ENCODE peak calls at places on chromosomes 6 and 20, in ten cellular contexts. I is IMR-90, C is NCI-H2081, M is GM04503, P is EL, B is GM06990, U is K562, G is HTR-8/SVneo, N is LoVo, R is MCF 10A. F is an unnamed sample.

GRCh38 chr6:130890531-130890950 is 63.3 kb downstream of the SMLR1 start:
- DNase-seq in R (no peak), G (no peak), P (peak; percentile 62), B (no peak), M (no peak), I (peak; percentile 96), C (no peak), N (no peak), U (no peak), F (no peak)

GRCh38 chr20:34042286-34042685 is 48.6 kb downstream of the RALY start:
- DNase-seq in C (no peak), M (no peak), B (no peak), P (no peak), N (no peak), I (no peak), U (no peak), G (no peak), R (no peak), F (no peak)

GRCh38 chr6:4883298-4883697 is 107.1 kb downstream of the CDYL start:
- DNase-seq in U (no peak), N (no peak), B (no peak), M (no peak), P (no peak), R (no peak), I (no peak), C (peak; percentile 84), G (no peak), F (no peak)

GRCh38 chr6:169881976-169882375 is 130.6 kb downstream of the ERMARD start:
- DNase-seq in B (no peak), R (no peak), U (no peak), M (no peak), N (no peak), P (no peak), C (no peak), G (no peak), I (no peak), F (no peak)

GRCh38 chr20:41183831-41184230 is 46.5 kb downstream of the PLCG1 start:
- DNase-seq in I (no peak), R (no peak), C (no peak), P (no peak), M (no peak), N (no peak), U (no peak), G (no peak), B (no peak), F (no peak)

GRCh38 chr20:44728835-44729342 is 13.7 kb downstream of the CCN5 start:
- DNase-seq in I (peak; percentile 68), N (peak; percentile 90), U (no peak), C (peak; percentile 60), R (peak; percentile 99), M (no peak), P (peak; percentile 96), G (peak; percentile 100), B (no peak), F (peak; percentile 95)

GRCh38 chr6:53658992-53659391 is 6.6 kb downstream of the KLHL31 start:
- DNase-seq in N (no peak), R (no peak), C (no peak), I (no peak), B (no peak), M (no peak), G (no peak), U (no peak), P (no peak), F (no peak)

GRCh38 chr6:139364302-139364981 is 10.0 kb downstream of the CITED2 start:
- DNase-seq in I (peak; percentile 63), N (peak; percentile 68), C (peak; percentile 61), G (no peak), U (peak; percentile 69), R (peak; percentile 53), M (peak; percentile 20), B (peak; percentile 6), P (peak; percentile 66), F (peak; percentile 41)

GRCh38 chr6:165181951-165182414 is 127.4 kb downstream of the C6orf118 start:
- DNase-seq in G (no peak), C (peak; percentile 0), M (peak; percentile 39), B (no peak), N (no peak), I (no peak), R (peak; percentile 92), U (no peak), P (no peak), F (peak; percentile 56)

GRCh38 chr20:38152175-38153010 is 12.7 kb downstream of the TGM2 start:
- DNase-seq in M (no peak), N (no peak), U (no peak), G (peak; percentile 91), I (peak; percentile 73), P (peak; percentile 75), B (peak; percentile 55), C (no peak), R (peak; percentile 85), F (peak; percentile 92)

GRCh38 chr20:52804455-52804966 is 167.6 kb upstream of the TSHZ2 start:
- DNase-seq in I (no peak), C (no peak), B (no peak), G (no peak), R (no peak), U (no peak), M (no peak), N (no peak), P (no peak), F (no peak)

GRCh38 chr6:168099201-168100010 is 20.4 kb upstream of the FRMD1 start:
- DNase-seq in R (no peak), P (no peak), N (no peak), U (no peak), M (no peak), I (no peak), B (no peak), C (no peak), G (no peak), F (no peak)

GRCh38 chr6:168120390-168121307 is 41.6 kb upstream of the FRMD1 start:
- DNase-seq in N (no peak), R (no peak), C (no peak), P (no peak), I (no peak), U (no peak), B (no peak), G (no peak), M (no peak), F (no peak)

GRCh38 chr6:76742919-76743318 is 670.5 kb upstream of the IMPG1 start:
- DNase-seq in C (no peak), G (no peak), U (no peak), M (no peak), N (no peak), I (no peak), B (no peak), P (peak; percentile 17), R (no peak), F (no peak)

GRCh38 chr6:47094351-47094925 is 52.3 kb upstream of the ADGRF1 start:
- DNase-seq in M (no peak), G (no peak), U (no peak), C (no peak), B (no peak), P (no peak), R (peak; percentile 39), N (peak; percentile 56), I (peak; percentile 13), F (no peak)

GRCh38 chr20:431012-431904 is 23.2 kb downstream of the RBCK1 start:
- DNase-seq in B (no peak), P (peak; percentile 61), N (peak; percentile 39), R (peak; percentile 77), M (no peak), I (peak; percentile 68), C (peak; percentile 69), U (peak; percentile 41), G (peak; percentile 77), F (peak; percentile 65)

GRCh38 chr6:116369540-116370327 is 1.0 kb upstream of the DSE start:
- DNase-seq in N (no peak), U (no peak), I (no peak), P (no peak), G (no peak), M (no peak), C (no peak), R (no peak), B (peak; percentile 49), F (no peak)

GRCh38 chr6:16464045-16464444 is 225.7 kb downstream of the GMPR start:
- DNase-seq in C (no peak), P (no peak), N (no peak), U (no peak), M (no peak), R (no peak), B (no peak), G (no peak), I (no peak), F (no peak)